ENCODE peak calls at places on chromosomes 11 and 22, in four cellular contexts. M is pancreas, Q is GDM1, H is fibroblast of villous mesenchyme. S is an unnamed sample.

GRCh38 chr11:62392506-62392905 is 26.3 kb upstream of the SCGB1A1 start:
- DNase-seq in M (no peak), Q (no peak), H (no peak), S (no peak)

GRCh38 chr11:76348348-76348747 is 32.6 kb downstream of the THAP12 start:
- DNase-seq in M (no peak), Q (no peak), H (no peak), S (no peak)

GRCh38 chr11:126507646-126508045 is 152.2 kb downstream of the ST3GAL4 start:
- DNase-seq in M (no peak), Q (no peak), H (no peak), S (no peak)

GRCh38 chr11:111559791-111560190 is 19.3 kb downstream of the LAYN start:
- DNase-seq in M (no peak), Q (no peak), H (no peak), S (no peak)

GRCh38 chr11:1931326-1931725 is 11.8 kb downstream of the TNNT3 start:
- DNase-seq in M (no peak), Q (no peak), H (peak), S (no peak)

GRCh38 chr22:46079093-46079860 is 71.0 kb upstream of the PPARA start:
- DNase-seq in M (no peak), Q (no peak), H (no peak), S (peak)

GRCh38 chr11:111137846-111138245 is 107.7 kb upstream of the POU2AF2 start:
- DNase-seq in M (no peak), Q (no peak), H (no peak), S (no peak)

GRCh38 chr22:35335936-35336781 is 36.5 kb downstream of the TOM1 start:
- DNase-seq in M (peak), Q (no peak), H (no peak), S (no peak)

S was measured in M059J.